ENCODE peak calls at places on chromosomes 16 and 17, in five cellular contexts. One of them, this sample, is unnamed.

GRCh38 chr16:10566613-10567012 is 13.8 kb downstream of the EMP2 start:
- DNase-seq in dorsolateral prefrontal cortex: no peak
- DNase-seq in WERI-Rb-1: no peak
- DNase-seq in Panc1: no peak
- DNase-seq in thoracic aorta: no peak
- DNase-seq in this sample: no peak

GRCh38 chr17:77254961-77255741 is 114.4 kb downstream of the SEC14L1 start:
- DNase-seq in dorsolateral prefrontal cortex: no peak
- DNase-seq in WERI-Rb-1: no peak
- DNase-seq in Panc1: peak
- DNase-seq in thoracic aorta: no peak
- DNase-seq in this sample: no peak

GRCh38 chr17:64747938-64748540 is 85.9 kb upstream of the SMURF2 start:
- DNase-seq in dorsolateral prefrontal cortex: no peak
- DNase-seq in WERI-Rb-1: no peak
- DNase-seq in Panc1: no peak
- DNase-seq in thoracic aorta: no peak
- DNase-seq in this sample: no peak

GRCh38 chr17:6462692-6463091 is 18.4 kb downstream of the PIMREG start:
- DNase-seq in dorsolateral prefrontal cortex: no peak
- DNase-seq in WERI-Rb-1: no peak
- DNase-seq in Panc1: no peak
- DNase-seq in thoracic aorta: no peak
- DNase-seq in this sample: no peak

GRCh38 chr17:61314368-61315078 is 85.1 kb upstream of the TBX2 start:
- DNase-seq in dorsolateral prefrontal cortex: no peak
- DNase-seq in WERI-Rb-1: no peak
- DNase-seq in Panc1: no peak
- DNase-seq in thoracic aorta: peak
- DNase-seq in this sample: no peak

GRCh38 chr17:6443692-6444572 is at the start of gene PIMREG:
- DNase-seq in dorsolateral prefrontal cortex: peak
- DNase-seq in WERI-Rb-1: peak
- DNase-seq in Panc1: peak
- DNase-seq in thoracic aorta: peak
- DNase-seq in this sample: peak

GRCh38 chr17:10460062-10460461 is 9.3 kb downstream of the MYH4 start:
- DNase-seq in dorsolateral prefrontal cortex: no peak
- DNase-seq in WERI-Rb-1: peak
- DNase-seq in Panc1: no peak
- DNase-seq in thoracic aorta: no peak
- DNase-seq in this sample: no peak

GRCh38 chr16:53829186-53829747 is 125.3 kb downstream of the FTO start:
- DNase-seq in dorsolateral prefrontal cortex: no peak
- DNase-seq in WERI-Rb-1: no peak
- DNase-seq in Panc1: no peak
- DNase-seq in thoracic aorta: no peak
- DNase-seq in this sample: no peak

GRCh38 chr16:1929105-1929504 is 10.9 kb upstream of the HS3ST6 start:
- DNase-seq in dorsolateral prefrontal cortex: no peak
- DNase-seq in WERI-Rb-1: peak
- DNase-seq in Panc1: no peak
- DNase-seq in thoracic aorta: no peak
- DNase-seq in this sample: peak

GRCh38 chr16:85126731-85127662 is 14.7 kb upstream of the CIBAR2 start:
- DNase-seq in dorsolateral prefrontal cortex: no peak
- DNase-seq in WERI-Rb-1: peak
- DNase-seq in Panc1: no peak
- DNase-seq in thoracic aorta: no peak
- DNase-seq in this sample: no peak

GRCh38 chr16:68470461-68471150 is 22.3 kb upstream of the SMPD3 start:
- DNase-seq in dorsolateral prefrontal cortex: no peak
- DNase-seq in WERI-Rb-1: no peak
- DNase-seq in Panc1: no peak
- DNase-seq in thoracic aorta: no peak
- DNase-seq in this sample: peak

GRCh38 chr17:50201226-50201854 is at the start of gene COL1A1:
- DNase-seq in dorsolateral prefrontal cortex: no peak
- DNase-seq in WERI-Rb-1: no peak
- DNase-seq in Panc1: no peak
- DNase-seq in thoracic aorta: peak
- DNase-seq in this sample: peak

GRCh38 chr17:8965394-8966168 is at the start of gene PIK3R5:
- DNase-seq in dorsolateral prefrontal cortex: no peak
- DNase-seq in WERI-Rb-1: no peak
- DNase-seq in Panc1: no peak
- DNase-seq in thoracic aorta: no peak
- DNase-seq in this sample: peak

GRCh38 chr17:7992516-7992915 is 9.9 kb upstream of the GUCY2D start:
- DNase-seq in dorsolateral prefrontal cortex: no peak
- DNase-seq in WERI-Rb-1: no peak
- DNase-seq in Panc1: no peak
- DNase-seq in thoracic aorta: no peak
- DNase-seq in this sample: no peak

GRCh38 chr16:69520800-69521602 is 44.8 kb upstream of the NFAT5 start:
- DNase-seq in dorsolateral prefrontal cortex: no peak
- DNase-seq in WERI-Rb-1: no peak
- DNase-seq in Panc1: no peak
- DNase-seq in thoracic aorta: no peak
- DNase-seq in this sample: no peak

GRCh38 chr16:9134739-9135138 is 43.3 kb downstream of the HAPSTR1 start:
- DNase-seq in dorsolateral prefrontal cortex: no peak
- DNase-seq in WERI-Rb-1: peak
- DNase-seq in Panc1: no peak
- DNase-seq in thoracic aorta: no peak
- DNase-seq in this sample: peak

GRCh38 chr17:33521784-33522183 is 228.7 kb upstream of the ASIC2 start:
- DNase-seq in dorsolateral prefrontal cortex: no peak
- DNase-seq in WERI-Rb-1: peak
- DNase-seq in Panc1: no peak
- DNase-seq in thoracic aorta: no peak
- DNase-seq in this sample: no peak

GRCh38 chr16:19284207-19284606 is 1.3 kb upstream of the CLEC19A start:
- DNase-seq in dorsolateral prefrontal cortex: peak
- DNase-seq in WERI-Rb-1: no peak
- DNase-seq in Panc1: peak
- DNase-seq in thoracic aorta: no peak
- DNase-seq in this sample: no peak

GRCh38 chr16:65024649-65025243 is 97.1 kb downstream of the CDH11 start:
- DNase-seq in dorsolateral prefrontal cortex: no peak
- DNase-seq in WERI-Rb-1: no peak
- DNase-seq in Panc1: no peak
- DNase-seq in thoracic aorta: no peak
- DNase-seq in this sample: no peak

GRCh38 chr16:22313141-22313781 is 16.1 kb downstream of the POLR3E start:
- DNase-seq in dorsolateral prefrontal cortex: no peak
- DNase-seq in WERI-Rb-1: peak
- DNase-seq in Panc1: no peak
- DNase-seq in thoracic aorta: no peak
- DNase-seq in this sample: no peak

GRCh38 chr17:34623856-34624766 is 44.7 kb downstream of the TMEM132E start:
- DNase-seq in dorsolateral prefrontal cortex: no peak
- DNase-seq in WERI-Rb-1: peak
- DNase-seq in Panc1: no peak
- DNase-seq in thoracic aorta: no peak
- DNase-seq in this sample: no peak

GRCh38 chr17:65660947-65661346 is 99.5 kb upstream of the AXIN2 start:
- DNase-seq in dorsolateral prefrontal cortex: no peak
- DNase-seq in WERI-Rb-1: no peak
- DNase-seq in Panc1: no peak
- DNase-seq in thoracic aorta: no peak
- DNase-seq in this sample: no peak

GRCh38 chr16:71894229-71894920 is 956 bp upstream of the IST1 start:
- DNase-seq in dorsolateral prefrontal cortex: peak
- DNase-seq in WERI-Rb-1: peak
- DNase-seq in Panc1: no peak
- DNase-seq in thoracic aorta: no peak
- DNase-seq in this sample: peak

GRCh38 chr17:81601525-81602120 is 35.3 kb downstream of the NPLOC4 start:
- DNase-seq in dorsolateral prefrontal cortex: no peak
- DNase-seq in WERI-Rb-1: peak
- DNase-seq in Panc1: peak
- DNase-seq in thoracic aorta: no peak
- DNase-seq in this sample: no peak

GRCh38 chr17:50934161-50934560 is 68.0 kb upstream of the TOB1 start:
- DNase-seq in dorsolateral prefrontal cortex: no peak
- DNase-seq in WERI-Rb-1: no peak
- DNase-seq in Panc1: no peak
- DNase-seq in thoracic aorta: no peak
- DNase-seq in this sample: no peak

GRCh38 chr17:73820686-73821448 is 176.6 kb upstream of the SDK2 start:
- DNase-seq in dorsolateral prefrontal cortex: no peak
- DNase-seq in WERI-Rb-1: peak
- DNase-seq in Panc1: no peak
- DNase-seq in thoracic aorta: no peak
- DNase-seq in this sample: no peak

GRCh38 chr17:41710472-41711090 is 1.6 kb upstream of the GAST start:
- DNase-seq in dorsolateral prefrontal cortex: peak
- DNase-seq in WERI-Rb-1: no peak
- DNase-seq in Panc1: no peak
- DNase-seq in thoracic aorta: no peak
- DNase-seq in this sample: no peak

DNA sequence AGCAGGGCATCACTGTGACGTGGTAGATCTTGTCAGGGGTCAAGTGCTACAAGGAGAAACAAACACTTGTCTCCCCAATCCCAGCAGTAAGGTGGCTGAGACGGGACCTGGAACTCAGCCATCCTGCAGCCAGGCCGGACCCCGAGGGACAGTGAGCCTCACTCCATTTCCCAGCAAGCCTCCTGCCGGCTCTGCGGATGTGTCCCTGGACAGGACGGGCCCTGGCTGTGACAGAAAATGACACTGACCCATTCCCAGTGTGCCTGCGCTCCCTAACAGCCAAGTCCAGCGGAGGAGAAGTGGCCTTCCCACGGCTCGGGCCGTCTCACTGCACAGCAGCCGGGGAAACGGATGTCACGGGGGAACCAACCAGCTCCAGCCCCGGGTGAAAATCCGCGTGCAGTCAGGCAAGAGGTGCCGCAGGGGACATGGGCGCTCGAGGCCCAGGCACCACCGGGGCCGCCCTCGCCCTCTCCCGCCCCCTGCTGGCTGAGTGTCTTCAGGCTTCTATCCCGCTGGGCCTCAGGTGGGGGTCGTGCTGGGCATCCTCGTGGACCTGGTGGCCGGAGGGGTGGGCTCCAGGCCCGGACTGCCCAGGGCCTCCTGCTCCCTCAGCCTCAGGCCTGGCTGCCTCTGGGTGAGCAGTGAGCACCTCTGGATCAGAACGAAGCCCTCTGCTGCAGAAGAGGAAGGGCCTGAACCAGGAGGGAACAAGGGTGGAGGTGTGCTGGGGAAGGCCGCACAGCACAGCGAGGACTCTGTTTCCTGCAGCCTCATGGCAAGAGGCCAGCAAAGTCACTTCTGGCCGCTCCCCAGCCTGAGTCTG is 6.7 kb downstream of the HAGHL start:
- DNase-seq in dorsolateral prefrontal cortex: no peak
- DNase-seq in WERI-Rb-1: peak
- DNase-seq in Panc1: no peak
- DNase-seq in thoracic aorta: no peak
- DNase-seq in this sample: no peak
- TF ChIP-seq CTCF in dorsolateral prefrontal cortex: no peak
- TF ChIP-seq CTCF in WERI-Rb-1: peak
- TF ChIP-seq CTCF in Panc1: peak
- TF ChIP-seq CTCF in thoracic aorta: peak
- TF ChIP-seq CTCF in this sample: no peak

GRCh38 chr16:15523092-15523541 is 88.7 kb downstream of the BMERB1 start:
- DNase-seq in dorsolateral prefrontal cortex: peak
- DNase-seq in WERI-Rb-1: no peak
- DNase-seq in Panc1: no peak
- DNase-seq in thoracic aorta: no peak
- DNase-seq in this sample: peak
- TF ChIP-seq CTCF in dorsolateral prefrontal cortex: peak
- TF ChIP-seq CTCF in WERI-Rb-1: peak
- TF ChIP-seq CTCF in Panc1: no peak
- TF ChIP-seq CTCF in thoracic aorta: no peak
- TF ChIP-seq CTCF in this sample: peak

DNA sequence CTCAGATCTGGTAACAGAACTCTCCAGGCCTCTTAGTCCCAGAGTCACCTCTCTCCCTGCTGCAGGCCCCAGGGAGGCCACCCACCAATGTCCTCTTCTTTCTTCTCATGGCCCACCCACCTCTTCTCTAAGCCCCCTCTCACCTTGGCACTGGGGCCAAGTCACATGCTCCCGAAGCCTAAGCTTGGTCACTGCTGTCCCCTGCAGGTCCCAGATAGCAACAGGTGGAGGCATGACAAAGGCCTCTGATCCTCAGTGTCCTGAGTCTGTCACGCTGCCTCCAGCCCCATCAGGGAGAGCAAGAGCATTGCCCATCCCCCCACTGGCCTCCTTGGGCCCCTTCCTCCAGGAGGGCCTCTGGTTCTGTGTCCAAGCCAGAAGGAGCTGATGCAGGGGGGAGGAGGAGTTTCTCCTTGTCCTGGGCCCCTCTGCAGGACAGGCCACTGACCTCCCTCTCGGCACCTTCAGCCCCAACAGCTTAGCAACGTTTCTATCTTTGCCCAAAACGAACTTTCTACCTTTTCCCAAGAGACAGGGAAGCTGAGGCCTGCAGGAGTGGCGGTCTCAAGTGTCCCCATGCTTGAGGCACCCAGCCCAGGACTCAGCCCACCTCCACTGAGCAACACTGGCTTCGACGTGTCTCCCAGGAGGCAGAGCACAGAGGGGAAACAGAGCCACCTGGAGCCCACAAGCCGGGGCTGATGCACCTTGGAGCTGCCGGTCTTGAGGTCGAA is 8.6 kb downstream of the P2RX1 start:
- DNase-seq in dorsolateral prefrontal cortex: no peak
- DNase-seq in WERI-Rb-1: peak
- DNase-seq in Panc1: no peak
- DNase-seq in thoracic aorta: no peak
- DNase-seq in this sample: no peak
- TF ChIP-seq CTCF in dorsolateral prefrontal cortex: no peak
- TF ChIP-seq CTCF in WERI-Rb-1: peak
- TF ChIP-seq CTCF in Panc1: no peak
- TF ChIP-seq CTCF in thoracic aorta: no peak
- TF ChIP-seq CTCF in this sample: no peak

GRCh38 chr16:88606146-88606757 is 32.1 kb upstream of the IL17C start:
- DNase-seq in dorsolateral prefrontal cortex: no peak
- DNase-seq in WERI-Rb-1: no peak
- DNase-seq in Panc1: no peak
- DNase-seq in thoracic aorta: no peak
- DNase-seq in this sample: no peak

GRCh38 chr16:88608076-88608475 is 30.3 kb upstream of the IL17C start:
- DNase-seq in dorsolateral prefrontal cortex: no peak
- DNase-seq in WERI-Rb-1: no peak
- DNase-seq in Panc1: no peak
- DNase-seq in thoracic aorta: no peak
- DNase-seq in this sample: no peak

GRCh38 chr16:88611220-88611821 is 27.1 kb upstream of the IL17C start:
- DNase-seq in dorsolateral prefrontal cortex: no peak
- DNase-seq in WERI-Rb-1: no peak
- DNase-seq in Panc1: no peak
- DNase-seq in thoracic aorta: no peak
- DNase-seq in this sample: no peak

GRCh38 chr16:88613293-88613692 is 25.1 kb upstream of the IL17C start:
- DNase-seq in dorsolateral prefrontal cortex: no peak
- DNase-seq in WERI-Rb-1: no peak
- DNase-seq in Panc1: no peak
- DNase-seq in thoracic aorta: no peak
- DNase-seq in this sample: no peak

GRCh38 chr16:88610080-88610479 is 28.3 kb upstream of the IL17C start:
- DNase-seq in dorsolateral prefrontal cortex: no peak
- DNase-seq in WERI-Rb-1: no peak
- DNase-seq in Panc1: no peak
- DNase-seq in thoracic aorta: no peak
- DNase-seq in this sample: no peak
- TF ChIP-seq CTCF in dorsolateral prefrontal cortex: no peak
- TF ChIP-seq CTCF in WERI-Rb-1: peak
- TF ChIP-seq CTCF in Panc1: no peak
- TF ChIP-seq CTCF in thoracic aorta: no peak
- TF ChIP-seq CTCF in this sample: no peak

This sample was measured in CD14-positive monocyte.